ENCODE peak calls at places on chromosomes 4 and X, in four cellular contexts. H is stomach, V is esophagus squamous epithelium, A is right lobe of liver. O is an unnamed sample.

GRCh38 chr4:142322996-142323395 is 523.1 kb downstream of the INPP4B start:
- DNase-seq in A (no peak), V (no peak), H (no peak), O (no peak)

GRCh38 chr4:11824557-11824956 is 395.9 kb upstream of the HS3ST1 start:
- DNase-seq in H (no peak), A (no peak), V (no peak), O (no peak)

GRCh38 chrX:95841863-95842262 is 842.8 kb upstream of the DIAPH2 start:
- DNase-seq in A (no peak), V (no peak), H (no peak), O (no peak)

GRCh38 chr4:37780444-37781133 is 45.9 kb upstream of the PGM2 start:
- DNase-seq in H (peak), A (no peak), V (no peak), O (no peak)

GRCh38 chr4:158259955-158260575 is 49.8 kb downstream of the TMEM144 start:
- DNase-seq in A (no peak), H (no peak), V (no peak), O (no peak)

GRCh38 chrX:140425712-140426395 is 79.0 kb downstream of the SOX3 start:
- DNase-seq in H (no peak), V (no peak), A (no peak), O (no peak)

GRCh38 chr4:185002784-185003183 is 15.5 kb upstream of the HELT start:
- DNase-seq in H (no peak), V (no peak), A (no peak), O (no peak)

GRCh38 chr4:187780070-187780469 is 215.5 kb upstream of the ZFP42 start:
- DNase-seq in H (no peak), A (no peak), V (no peak), O (no peak)

GRCh38 chr4:89305712-89306437 is 1.7 kb downstream of the GPRIN3 start:
- DNase-seq in A (no peak), H (no peak), V (no peak), O (no peak)

GRCh38 chrX:30635630-30636029 is 17.6 kb upstream of the GK start:
- DNase-seq in A (no peak), V (no peak), H (no peak), O (no peak)

GRCh38 chr4:186781032-186781917 is 57.6 kb upstream of the FAT1 start:
- DNase-seq in A (no peak), V (no peak), H (no peak), O (no peak)

GRCh38 chrX:122622800-122623199 is 561.3 kb upstream of the GRIA3 start:
- DNase-seq in H (no peak), V (no peak), A (no peak), O (no peak)

GRCh38 chr4:17512973-17513665 is 1.2 kb upstream of the QDPR start:
- DNase-seq in A (no peak), V (no peak), H (no peak), O (no peak)

GRCh38 chrX:20228245-20228644 is 38.5 kb downstream of the RPS6KA3 start:
- DNase-seq in A (no peak), V (no peak), H (no peak), O (no peak)

GRCh38 chr4:80173387-80173786 is 23.9 kb upstream of the PRDM8 start:
- DNase-seq in H (no peak), A (no peak), V (no peak), O (no peak)

GRCh38 chrX:136030357-136031225 is 45.4 kb downstream of the SLC9A6 start:
- DNase-seq in A (no peak), V (no peak), H (no peak), O (peak)

GRCh38 chr4:150126201-150126879 is 48.1 kb downstream of the DCLK2 start:
- DNase-seq in A (no peak), V (no peak), H (no peak), O (no peak)

GRCh38 chr4:73438582-73439215 is 2.7 kb downstream of the AFP start:
- DNase-seq in A (no peak), V (no peak), H (no peak), O (no peak)

GRCh38 chrX:109847257-109848187 is 114.5 kb upstream of the ACSL4 start:
- DNase-seq in A (no peak), V (no peak), H (no peak), O (no peak)

GRCh38 chr4:8649631-8650261 is 57.2 kb downstream of the CPZ start:
- DNase-seq in V (no peak), H (peak), A (no peak), O (no peak)

GRCh38 chr4:38805530-38806145 is 1.0 kb upstream of the TLR1 start:
- DNase-seq in A (no peak), V (no peak), H (no peak), O (no peak)

GRCh38 chr4:1045595-1046201 is 34.3 kb downstream of the FGFRL1 start:
- DNase-seq in V (no peak), A (peak), H (no peak), O (no peak)

GRCh38 chr4:8553216-8553615 is 27.0 kb upstream of the GPR78 start:
- DNase-seq in A (no peak), H (no peak), V (no peak), O (peak)

GRCh38 chrX:131854586-131854985 is 168.5 kb upstream of the STK26 start:
- DNase-seq in V (no peak), A (no peak), H (no peak), O (no peak)

GRCh38 chrX:102651242-102651967 is at the start of gene GPRASP1:
- DNase-seq in H (no peak), A (peak), V (peak), O (no peak)
- TF ChIP-seq POLR2A in H (no peak), A (no peak), V (no peak), O (no peak)

GRCh38 chrX:134933911-134934310 is 56.9 kb upstream of the SMIM10 start:
- DNase-seq in A (no peak), V (no peak), H (no peak), O (no peak)
- H3K27ac ChIP-seq in A (no peak), V (no peak), H (no peak), O (no peak)

GRCh38 chrX:46757593-46757992 is 1.3 kb downstream of the SLC9A7 start:
- DNase-seq in H (no peak), A (no peak), V (no peak), O (no peak)

GRCh38 chrX:46757052-46757451 is 1.9 kb downstream of the SLC9A7 start:
- DNase-seq in V (no peak), A (no peak), H (no peak), O (no peak)

GRCh38 chrX:46759645-46759974 is 692 bp upstream of the SLC9A7 start:
- DNase-seq in V (no peak), A (no peak), H (no peak), O (no peak)

GRCh38 chrX:46758956-46759644 is at the start of gene SLC9A7:
- DNase-seq in H (peak), A (peak), V (no peak), O (peak)

DNA sequence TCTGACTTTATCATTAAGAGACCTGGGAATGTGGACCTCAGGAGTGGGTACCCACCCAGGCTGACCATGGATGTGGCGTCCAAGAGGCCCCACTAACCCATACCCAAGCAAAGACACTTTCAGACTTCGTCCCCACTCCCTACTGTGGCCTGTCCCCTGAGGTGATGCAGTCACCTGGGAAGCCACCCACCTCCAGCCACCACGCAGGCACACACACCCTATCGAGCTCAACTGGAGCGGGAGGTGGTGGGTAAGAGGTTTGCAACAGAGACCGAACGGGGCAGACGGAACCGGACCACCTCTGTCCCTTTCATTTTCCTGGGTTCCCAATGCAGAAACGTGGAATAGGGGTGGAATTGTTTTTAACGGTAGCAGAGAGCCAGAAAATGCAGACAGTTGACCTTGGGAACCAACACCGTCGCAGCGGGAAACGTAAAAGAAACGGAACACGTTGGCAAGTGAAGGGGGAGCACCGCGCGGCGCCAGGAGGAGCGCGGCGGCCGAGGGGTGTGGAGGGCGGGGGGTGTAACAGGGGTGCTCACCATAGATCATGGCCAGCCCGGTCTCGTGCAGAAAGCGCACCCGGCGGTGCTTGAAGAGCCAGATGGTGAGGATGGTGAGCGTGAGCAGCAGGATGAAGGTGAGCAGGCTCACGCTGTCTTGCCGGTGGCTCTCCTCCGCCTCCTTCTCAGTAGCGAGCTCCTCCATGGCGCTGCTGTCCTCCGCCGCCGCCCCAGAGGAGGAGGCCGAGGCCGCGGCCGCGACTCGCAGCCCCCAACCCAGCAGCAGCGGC is 559 bp downstream of the SLC9A7 start:
- DNase-seq in A (peak), H (no peak), V (no peak), O (no peak)
- TF ChIP-seq POLR2A in A (no peak), H (no peak), V (no peak), O (no peak)

GRCh38 chr4:5759236-5760075 is 48.5 kb downstream of the EVC start:
- DNase-seq in V (no peak), A (no peak), H (no peak), O (no peak)
- H3K27ac ChIP-seq in V (peak), A (no peak), H (no peak), O (no peak)

O was measured in suprapubic skin.